ENCODE peak calls at places on chromosomes 3 and 15, in ten cellular contexts. One of them, this sample, is unnamed.

GRCh38 chr3:136545664-136546266 is 206.4 kb downstream of the STAG1 start:
- DNase-seq in spleen: no peak
- DNase-seq in retinal pigment epithelial cell: no peak
- DNase-seq in GM23248: peak; percentile 40
- DNase-seq in GM12865: no peak
- DNase-seq in psoas muscle: no peak
- DNase-seq in cardiac muscle cell: peak; percentile 31
- DNase-seq in ovary: no peak
- DNase-seq in heart left ventricle: no peak
- DNase-seq in lung: no peak
- DNase-seq in this sample: peak; percentile 36

GRCh38 chr15:30059771-30060170 is 23.0 kb upstream of the GOLGA8J start:
- DNase-seq in lung: no peak
- DNase-seq in ovary: no peak
- DNase-seq in psoas muscle: no peak
- DNase-seq in GM12865: no peak
- DNase-seq in GM23248: no peak
- DNase-seq in retinal pigment epithelial cell: no peak
- DNase-seq in spleen: no peak
- DNase-seq in cardiac muscle cell: no peak
- DNase-seq in heart left ventricle: no peak
- DNase-seq in this sample: no peak

GRCh38 chr3:48503406-48504050 is 446 bp downstream of the SHISA5 start:
- DNase-seq in retinal pigment epithelial cell: no peak
- DNase-seq in ovary: peak; percentile 71
- DNase-seq in GM12865: no peak
- DNase-seq in spleen: peak; percentile 82
- DNase-seq in psoas muscle: peak; percentile 68
- DNase-seq in heart left ventricle: peak; percentile 37
- DNase-seq in lung: no peak
- DNase-seq in cardiac muscle cell: peak; percentile 59
- DNase-seq in GM23248: peak; percentile 87
- DNase-seq in this sample: peak; percentile 55

GRCh38 chr3:14440531-14441239 is 38.3 kb downstream of the SLC6A6 start:
- DNase-seq in GM23248: no peak
- DNase-seq in lung: no peak
- DNase-seq in heart left ventricle: no peak
- DNase-seq in ovary: no peak
- DNase-seq in psoas muscle: no peak
- DNase-seq in GM12865: no peak
- DNase-seq in spleen: no peak
- DNase-seq in cardiac muscle cell: peak; percentile 34
- DNase-seq in retinal pigment epithelial cell: peak; percentile 81
- DNase-seq in this sample: no peak

GRCh38 chr3:131218196-131218595 is 163.4 kb upstream of the NUDT16 start:
- DNase-seq in cardiac muscle cell: peak; percentile 42
- DNase-seq in GM12865: no peak
- DNase-seq in ovary: no peak
- DNase-seq in heart left ventricle: no peak
- DNase-seq in psoas muscle: no peak
- DNase-seq in retinal pigment epithelial cell: no peak
- DNase-seq in spleen: no peak
- DNase-seq in GM23248: peak; percentile 77
- DNase-seq in lung: no peak
- DNase-seq in this sample: peak; percentile 64

GRCh38 chr3:184361532-184361931 is at the start of the genes CLCN2 and POLR2H:
- DNase-seq in ovary: peak; percentile 69
- DNase-seq in lung: no peak
- DNase-seq in GM12865: peak; percentile 54
- DNase-seq in spleen: no peak
- DNase-seq in GM23248: peak; percentile 75
- DNase-seq in retinal pigment epithelial cell: no peak
- DNase-seq in heart left ventricle: peak; percentile 65
- DNase-seq in cardiac muscle cell: peak; percentile 69
- DNase-seq in psoas muscle: peak; percentile 64
- DNase-seq in this sample: no peak

GRCh38 chr3:113174806-113175490 is 36.4 kb upstream of the BOC start:
- DNase-seq in retinal pigment epithelial cell: no peak
- DNase-seq in GM23248: peak; percentile 34
- DNase-seq in psoas muscle: no peak
- DNase-seq in spleen: no peak
- DNase-seq in GM12865: no peak
- DNase-seq in lung: no peak
- DNase-seq in heart left ventricle: no peak
- DNase-seq in ovary: peak; percentile 34
- DNase-seq in cardiac muscle cell: peak; percentile 37
- DNase-seq in this sample: peak; percentile 33

GRCh38 chr3:22161315-22161714 is 410.3 kb upstream of the ZNF385D start:
- DNase-seq in ovary: no peak
- DNase-seq in lung: no peak
- DNase-seq in psoas muscle: no peak
- DNase-seq in GM12865: no peak
- DNase-seq in spleen: no peak
- DNase-seq in heart left ventricle: no peak
- DNase-seq in GM23248: no peak
- DNase-seq in retinal pigment epithelial cell: no peak
- DNase-seq in cardiac muscle cell: no peak
- DNase-seq in this sample: no peak

GRCh38 chr3:20575153-20575552 is 389.1 kb upstream of the SGO1 start:
- DNase-seq in cardiac muscle cell: peak; percentile 67
- DNase-seq in heart left ventricle: no peak
- DNase-seq in spleen: no peak
- DNase-seq in GM12865: no peak
- DNase-seq in retinal pigment epithelial cell: no peak
- DNase-seq in psoas muscle: no peak
- DNase-seq in ovary: no peak
- DNase-seq in GM23248: peak; percentile 85
- DNase-seq in lung: no peak
- DNase-seq in this sample: peak; percentile 83

GRCh38 chr3:17233398-17233800 is 348.6 kb downstream of the PLCL2 start:
- DNase-seq in cardiac muscle cell: peak; percentile 67
- DNase-seq in retinal pigment epithelial cell: no peak
- DNase-seq in GM23248: peak; percentile 81
- DNase-seq in psoas muscle: no peak
- DNase-seq in heart left ventricle: no peak
- DNase-seq in lung: no peak
- DNase-seq in ovary: no peak
- DNase-seq in spleen: no peak
- DNase-seq in GM12865: peak; percentile 80
- DNase-seq in this sample: peak; percentile 77

GRCh38 chr3:187292186-187292585 is 649 bp upstream of the MASP1 start:
- DNase-seq in lung: no peak
- DNase-seq in GM12865: no peak
- DNase-seq in cardiac muscle cell: no peak
- DNase-seq in psoas muscle: no peak
- DNase-seq in GM23248: peak; percentile 70
- DNase-seq in ovary: no peak
- DNase-seq in retinal pigment epithelial cell: no peak
- DNase-seq in spleen: no peak
- DNase-seq in heart left ventricle: no peak
- DNase-seq in this sample: no peak
- H3K4me3 ChIP-seq in lung: no peak overlapping the region
- H3K4me3 ChIP-seq in GM12865: no peak overlapping the region
- H3K4me3 ChIP-seq in cardiac muscle cell: peak overlapping the region; percentile 63
- H3K4me3 ChIP-seq in psoas muscle: no peak overlapping the region
- H3K4me3 ChIP-seq in GM23248: peak overlapping the region; percentile 76
- H3K4me3 ChIP-seq in ovary: peak overlapping the region; percentile 46
- H3K4me3 ChIP-seq in retinal pigment epithelial cell: no peak overlapping the region
- H3K4me3 ChIP-seq in spleen: no peak overlapping the region
- H3K4me3 ChIP-seq in heart left ventricle: peak overlapping the region; percentile 47
- H3K4me3 ChIP-seq in this sample: no peak overlapping the region

DNA sequence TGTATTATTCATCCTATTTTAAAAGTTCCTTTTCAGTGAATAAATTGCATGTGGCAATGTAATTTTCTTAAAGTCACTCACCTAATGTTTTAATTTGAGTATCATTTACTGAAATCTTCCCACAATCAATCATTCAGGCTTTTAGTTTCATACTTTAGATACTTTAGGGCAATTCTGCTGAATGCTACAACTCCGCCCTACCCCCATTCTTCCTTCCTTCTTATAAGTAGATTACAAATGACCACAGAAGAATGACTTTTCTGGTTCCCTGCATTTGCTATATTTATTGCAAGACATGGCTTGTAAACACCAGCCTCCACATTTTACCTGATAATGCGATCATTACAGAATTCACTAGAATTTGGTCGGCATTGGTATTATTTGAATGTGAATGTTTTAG is 1061.9 kb downstream of the FHIT start:
- DNase-seq in GM12865: no peak
- DNase-seq in lung: no peak
- DNase-seq in GM23248: no peak
- DNase-seq in retinal pigment epithelial cell: peak; percentile 45
- DNase-seq in spleen: no peak
- DNase-seq in ovary: no peak
- DNase-seq in heart left ventricle: no peak
- DNase-seq in psoas muscle: no peak
- DNase-seq in cardiac muscle cell: no peak
- DNase-seq in this sample: no peak
- H3K4me3 ChIP-seq in GM12865: no peak overlapping the region
- H3K4me3 ChIP-seq in lung: no peak overlapping the region
- H3K4me3 ChIP-seq in GM23248: no peak overlapping the region
- H3K4me3 ChIP-seq in retinal pigment epithelial cell: no peak overlapping the region
- H3K4me3 ChIP-seq in spleen: no peak overlapping the region
- H3K4me3 ChIP-seq in ovary: no peak overlapping the region
- H3K4me3 ChIP-seq in heart left ventricle: no peak overlapping the region
- H3K4me3 ChIP-seq in psoas muscle: no peak overlapping the region
- H3K4me3 ChIP-seq in cardiac muscle cell: no peak overlapping the region
- H3K4me3 ChIP-seq in this sample: no peak overlapping the region

DNA sequence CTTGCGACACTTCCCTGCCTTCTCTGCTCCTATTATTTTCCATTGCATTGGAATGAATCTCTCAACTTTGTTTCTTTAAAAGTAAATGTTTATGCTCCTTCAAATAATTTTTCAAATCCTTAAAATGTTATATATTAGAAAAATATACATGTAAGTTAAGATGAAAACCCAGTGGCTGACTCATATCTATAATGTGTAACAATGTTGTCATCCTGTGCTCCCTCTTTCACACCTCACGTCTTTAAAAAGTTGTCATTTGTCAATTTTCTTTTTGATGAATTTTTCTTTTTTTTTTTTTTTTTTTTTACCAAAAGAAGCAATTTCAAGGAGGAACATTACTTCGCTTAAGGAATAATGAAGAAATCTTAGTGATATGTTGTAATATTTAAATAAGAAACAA is 3.7 kb downstream of the RBMS3 start:
- DNase-seq in heart left ventricle: no peak
- DNase-seq in lung: no peak
- DNase-seq in retinal pigment epithelial cell: no peak
- DNase-seq in GM23248: peak; percentile 51
- DNase-seq in spleen: no peak
- DNase-seq in cardiac muscle cell: peak; percentile 28
- DNase-seq in ovary: no peak
- DNase-seq in psoas muscle: no peak
- DNase-seq in GM12865: no peak
- DNase-seq in this sample: no peak
- H3K4me3 ChIP-seq in heart left ventricle: peak overlapping the region; percentile 66
- H3K4me3 ChIP-seq in lung: no peak overlapping the region
- H3K4me3 ChIP-seq in retinal pigment epithelial cell: no peak overlapping the region
- H3K4me3 ChIP-seq in GM23248: peak overlapping the region; percentile 87
- H3K4me3 ChIP-seq in spleen: peak overlapping the region; percentile 52
- H3K4me3 ChIP-seq in cardiac muscle cell: peak overlapping the region; percentile 54
- H3K4me3 ChIP-seq in ovary: peak overlapping the region; percentile 53
- H3K4me3 ChIP-seq in psoas muscle: peak overlapping the region; percentile 76
- H3K4me3 ChIP-seq in GM12865: no peak overlapping the region
- H3K4me3 ChIP-seq in this sample: peak overlapping the region; percentile 87

GRCh38 chr3:126261037-126261436 is 80.7 kb upstream of the ALDH1L1 start:
- DNase-seq in lung: peak; percentile 79
- DNase-seq in ovary: peak; percentile 91
- DNase-seq in spleen: no peak
- DNase-seq in GM23248: peak; percentile 62
- DNase-seq in psoas muscle: peak; percentile 72
- DNase-seq in cardiac muscle cell: peak; percentile 95
- DNase-seq in GM12865: no peak
- DNase-seq in retinal pigment epithelial cell: no peak
- DNase-seq in heart left ventricle: no peak
- DNase-seq in this sample: peak; percentile 78

GRCh38 chr3:126257984-126258383 is 77.6 kb upstream of the ALDH1L1 start:
- DNase-seq in GM12865: no peak
- DNase-seq in cardiac muscle cell: no peak
- DNase-seq in heart left ventricle: no peak
- DNase-seq in ovary: no peak
- DNase-seq in spleen: no peak
- DNase-seq in GM23248: no peak
- DNase-seq in lung: no peak
- DNase-seq in psoas muscle: no peak
- DNase-seq in retinal pigment epithelial cell: no peak
- DNase-seq in this sample: no peak

GRCh38 chr3:126262227-126262626 is 81.8 kb upstream of the ALDH1L1 start:
- DNase-seq in cardiac muscle cell: no peak
- DNase-seq in heart left ventricle: no peak
- DNase-seq in psoas muscle: no peak
- DNase-seq in GM12865: no peak
- DNase-seq in ovary: no peak
- DNase-seq in lung: no peak
- DNase-seq in GM23248: no peak
- DNase-seq in spleen: no peak
- DNase-seq in retinal pigment epithelial cell: no peak
- DNase-seq in this sample: no peak

GRCh38 chr3:126258670-126259069 is 78.3 kb upstream of the ALDH1L1 start:
- DNase-seq in cardiac muscle cell: no peak
- DNase-seq in ovary: no peak
- DNase-seq in GM12865: peak; percentile 21
- DNase-seq in GM23248: peak; percentile 40
- DNase-seq in spleen: no peak
- DNase-seq in heart left ventricle: no peak
- DNase-seq in psoas muscle: no peak
- DNase-seq in lung: no peak
- DNase-seq in retinal pigment epithelial cell: no peak
- DNase-seq in this sample: peak; percentile 20

DNA sequence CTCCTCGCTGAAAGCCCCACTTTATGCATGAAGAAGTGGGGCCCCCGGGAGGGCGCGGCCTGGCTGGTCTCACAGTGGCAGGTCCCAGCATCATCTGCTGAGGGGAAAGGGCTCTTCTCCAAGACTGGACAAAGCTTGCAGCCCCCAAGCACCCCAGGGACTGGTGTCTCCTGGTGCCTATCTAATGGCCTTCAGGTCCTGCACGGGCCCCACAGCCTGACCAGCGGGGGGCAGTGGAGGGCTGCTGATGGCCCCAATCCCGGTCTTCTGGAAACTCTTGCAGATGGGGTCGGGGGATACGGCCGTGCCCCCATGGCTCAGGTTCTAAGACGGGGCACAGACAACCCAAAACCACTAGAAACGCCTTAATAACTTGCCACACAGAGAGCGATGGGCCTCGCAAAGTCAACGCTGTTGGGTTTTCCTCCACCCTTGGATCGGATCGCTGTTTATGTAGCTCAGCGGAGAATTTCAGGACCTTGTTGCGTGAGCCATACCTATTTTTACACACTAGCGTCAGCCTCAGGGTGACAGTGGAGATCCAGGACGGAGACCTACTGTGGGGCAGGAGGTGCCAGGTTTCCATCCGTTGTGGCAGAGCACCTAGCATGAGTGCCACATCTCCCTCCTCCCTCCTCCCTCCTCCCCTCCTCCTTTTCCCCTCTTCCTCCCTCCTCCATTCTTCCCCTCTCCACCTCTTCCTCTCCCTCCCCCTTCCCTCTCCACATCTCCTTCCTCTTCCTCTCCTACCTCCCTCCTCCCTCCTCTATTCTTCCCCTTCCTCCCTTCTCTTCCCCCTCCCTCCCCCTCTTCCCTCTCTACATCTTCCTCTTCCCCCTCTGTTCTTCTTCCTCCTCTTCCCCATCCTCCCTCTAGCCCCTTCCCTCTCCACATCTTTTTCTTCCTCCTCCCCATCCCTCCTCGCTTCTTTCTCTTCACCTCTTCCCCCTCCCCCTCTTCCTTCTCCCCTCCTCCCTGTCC is 79.3 kb upstream of the ALDH1L1 start:
- DNase-seq in cardiac muscle cell: peak; percentile 64
- DNase-seq in spleen: no peak
- DNase-seq in retinal pigment epithelial cell: no peak
- DNase-seq in heart left ventricle: peak; percentile 59
- DNase-seq in psoas muscle: peak; percentile 66
- DNase-seq in GM23248: peak; percentile 60
- DNase-seq in ovary: peak; percentile 82
- DNase-seq in lung: no peak
- DNase-seq in GM12865: peak; percentile 12
- DNase-seq in this sample: peak; percentile 35
- H3K4me3 ChIP-seq in cardiac muscle cell: no peak overlapping the region
- H3K4me3 ChIP-seq in spleen: no peak overlapping the region
- H3K4me3 ChIP-seq in retinal pigment epithelial cell: no peak overlapping the region
- H3K4me3 ChIP-seq in heart left ventricle: peak overlapping the region; percentile 30
- H3K4me3 ChIP-seq in psoas muscle: peak overlapping the region; percentile 58
- H3K4me3 ChIP-seq in GM23248: no peak overlapping the region
- H3K4me3 ChIP-seq in ovary: no peak overlapping the region
- H3K4me3 ChIP-seq in lung: no peak overlapping the region
- H3K4me3 ChIP-seq in GM12865: no peak overlapping the region
- H3K4me3 ChIP-seq in this sample: no peak overlapping the region